ENCODE peak calls at places on chromosomes 1 and 21, in ten cellular contexts. M is psoas muscle; C is CD4-positive, CD25-positive, alpha-beta regulatory T cell; V is Caco-2; W is PC-3; G is left lung; Y is heart left ventricle; H is SJSA1; J is stomach; T is neural progenitor cell. B is an unnamed sample.

GRCh38 chr21:38343691-38344090 is 86.9 kb downstream of the KCNJ15 start:
- DNase-seq in C (no peak), J (peak; percentile 91), H (no peak), M (no peak), W (peak; percentile 95), V (no peak), T (no peak), Y (no peak), G (peak; percentile 78), B (peak; percentile 70)

GRCh38 chr1:202852163-202852904 is 36.6 kb downstream of the RABIF start:
- DNase-seq in T (peak; percentile 82), M (no peak), W (peak; percentile 70), J (peak; percentile 63), H (peak; percentile 30), Y (no peak), C (no peak), V (peak; percentile 71), G (no peak), B (peak; percentile 33)

GRCh38 chr1:157147906-157148717 is 9.9 kb upstream of the ETV3 start:
- DNase-seq in M (no peak), J (no peak), C (no peak), G (no peak), V (no peak), T (no peak), H (peak; percentile 4), W (peak; percentile 50), Y (no peak), B (no peak)

GRCh38 chr1:39144943-39145650 is 59.4 kb upstream of the MACF1 start:
- DNase-seq in W (no peak), G (no peak), V (no peak), J (no peak), C (no peak), M (no peak), H (no peak), T (no peak), Y (no peak), B (no peak)

GRCh38 chr1:39720094-39720999 is 18.3 kb upstream of the PPIE start:
- DNase-seq in V (no peak), T (peak; percentile 51), Y (no peak), H (peak; percentile 51), M (no peak), C (no peak), W (peak; percentile 83), G (no peak), J (no peak), B (no peak)

GRCh38 chr1:209747580-209748262 is 8.1 kb upstream of the TRAF3IP3 start:
- DNase-seq in C (peak; percentile 79), V (peak; percentile 96), Y (peak; percentile 96), H (peak; percentile 77), W (peak; percentile 99), T (peak; percentile 95), J (peak; percentile 96), G (peak; percentile 95), M (peak; percentile 95), B (peak; percentile 93)

GRCh38 chr1:3614755-3615742 is 3.7 kb upstream of the MEGF6 start:
- DNase-seq in Y (no peak), C (no peak), J (peak; percentile 30), G (no peak), V (no peak), H (no peak), W (peak; percentile 67), M (no peak), T (peak; percentile 70), B (peak; percentile 26)

GRCh38 chr1:230905733-230906132 is 37.4 kb upstream of the C1orf198 start:
- DNase-seq in J (no peak), H (peak; percentile 70), W (no peak), V (no peak), G (no peak), T (no peak), M (no peak), C (no peak), Y (no peak), B (peak; percentile 58)

GRCh38 chr21:29215709-29216108 is 83.0 kb upstream of the BACH1 start:
- DNase-seq in T (no peak), Y (no peak), J (no peak), V (no peak), G (no peak), M (no peak), H (no peak), W (no peak), C (no peak), B (no peak)

GRCh38 chr1:231334952-231335351 is 2.7 kb downstream of the EXOC8 start:
- DNase-seq in M (no peak), T (no peak), C (no peak), W (no peak), G (no peak), Y (no peak), J (no peak), H (no peak), V (no peak), B (no peak)

GRCh38 chr1:40974945-40975344 is 4.6 kb upstream of the CTPS1 start:
- DNase-seq in C (no peak), W (no peak), Y (no peak), H (no peak), M (no peak), J (no peak), G (no peak), V (peak; percentile 44), T (no peak), B (no peak)

GRCh38 chr1:78676347-78676982 is 26.8 kb downstream of the IFI44 start:
- DNase-seq in M (no peak), W (peak; percentile 81), T (peak; percentile 74), Y (no peak), J (peak; percentile 61), H (peak; percentile 48), C (peak; percentile 34), G (no peak), V (no peak), B (no peak)

GRCh38 chr21:40765771-40766170 is 81.2 kb downstream of the DSCAM start:
- DNase-seq in W (no peak), J (no peak), G (no peak), M (no peak), C (no peak), Y (no peak), V (no peak), T (no peak), H (no peak), B (no peak)

GRCh38 chr1:247681288-247681897 is 1.9 kb upstream of the OR13G1 start:
- DNase-seq in Y (no peak), G (no peak), J (peak; percentile 42), H (no peak), V (peak; percentile 53), M (no peak), T (peak; percentile 86), W (peak; percentile 98), C (no peak), B (peak; percentile 53)

DNA sequence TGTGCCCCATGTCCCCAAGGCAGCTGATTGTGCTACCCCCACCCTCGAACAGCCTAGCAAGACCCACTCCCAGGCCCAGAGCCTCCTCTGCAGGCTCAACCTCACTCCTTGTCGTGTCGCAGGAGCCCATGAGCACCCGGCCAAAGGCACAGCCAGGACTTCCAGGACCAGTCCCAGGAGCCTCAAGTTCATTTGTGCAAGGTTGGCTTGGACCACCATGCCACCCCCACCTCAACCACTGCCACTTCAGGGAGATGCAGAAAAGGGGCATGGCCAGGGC is 54.4 kb upstream of the KRTAP11-1 start:
- DNase-seq in W (no peak), T (no peak), C (no peak), V (no peak), M (no peak), Y (no peak), H (no peak), G (no peak), J (no peak), B (no peak)
- H3K9me3 ChIP-seq in W (no peaks in the 10 kb centered on the region), T (no peaks in the 10 kb centered on the region), C (no peaks in the 10 kb centered on the region), V (no peaks in the 10 kb centered on the region), M (no peaks in the 10 kb centered on the region), Y (no peaks in the 10 kb centered on the region), H (no peaks in the 10 kb centered on the region), G (no peaks in the 10 kb centered on the region), J (peaks cover 19% of the 10 kb centered on the region), B (no peaks in the 10 kb centered on the region)

DNA sequence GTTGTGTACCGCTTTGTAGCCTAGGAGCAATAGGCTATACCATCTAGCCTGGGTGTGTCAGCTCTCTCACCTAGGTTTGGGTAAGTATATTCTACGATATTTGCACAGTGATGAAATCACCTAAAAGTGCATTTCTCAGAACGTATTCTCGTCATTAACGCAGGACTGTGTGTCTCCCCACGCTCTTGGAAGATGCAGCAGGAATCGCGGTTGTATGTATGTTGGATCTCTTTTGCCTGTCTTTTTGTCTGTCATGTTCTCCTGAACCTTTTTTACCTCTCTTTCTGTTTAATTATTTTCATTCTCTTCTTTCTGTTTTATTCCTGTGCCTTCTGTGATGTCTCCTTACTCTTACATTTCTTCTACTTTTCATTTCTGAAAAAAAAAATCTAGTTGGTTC is 140.5 kb upstream of the COL6A1 start:
- DNase-seq in T (no peak), J (no peak), H (no peak), V (no peak), M (no peak), G (no peak), W (no peak), Y (no peak), C (no peak), B (no peak)
- H3K27me3 ChIP-seq in T (no peaks in the 10 kb centered on the region), J (no peaks in the 10 kb centered on the region), H (no peaks in the 10 kb centered on the region), V (no peaks in the 10 kb centered on the region), M (no peaks in the 10 kb centered on the region), G (no peaks in the 10 kb centered on the region), W (no peaks in the 10 kb centered on the region), Y (no peaks in the 10 kb centered on the region), C (no peaks in the 10 kb centered on the region), B (no peaks in the 10 kb centered on the region)

DNA sequence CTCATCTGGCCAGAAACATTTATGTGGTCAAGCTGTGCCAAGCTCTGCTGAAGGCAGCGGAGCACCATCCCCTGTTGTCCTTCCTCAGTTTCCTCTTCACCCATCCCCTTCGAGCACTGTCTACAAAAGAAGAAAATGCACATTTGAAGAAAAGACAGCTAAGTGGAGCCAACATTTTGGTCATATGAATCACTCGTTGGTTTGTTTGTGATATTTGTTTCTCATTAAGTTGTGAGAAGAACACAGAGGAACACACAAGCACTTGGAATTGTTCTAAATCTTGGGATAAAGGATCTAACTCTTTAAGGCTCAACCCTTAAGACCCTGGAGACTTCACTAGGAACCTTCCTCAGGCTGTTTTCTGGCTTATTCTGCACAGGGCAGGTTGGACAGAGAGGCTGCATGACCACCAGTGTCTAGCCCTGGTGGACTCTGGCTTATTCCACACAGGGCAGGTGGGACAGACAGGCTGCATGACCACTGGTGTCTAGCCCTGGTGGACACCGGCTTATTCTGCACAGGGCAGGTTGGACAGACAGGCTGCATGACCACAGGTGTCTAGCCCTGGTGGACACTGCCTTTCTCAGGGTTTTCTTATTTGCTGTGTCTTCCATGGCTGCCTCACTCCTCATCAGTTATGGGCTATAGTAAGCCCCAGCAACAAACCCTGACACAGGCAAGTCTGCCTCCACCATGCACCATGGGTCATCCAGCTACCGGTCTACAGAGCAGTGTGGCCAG is 35.3 kb upstream of the COL6A2 start:
- DNase-seq in C (no peak), Y (no peak), G (peak; percentile 13), W (no peak), T (no peak), M (peak; percentile 19), J (no peak), H (no peak), V (no peak), B (no peak)
- H3K9me3 ChIP-seq in C (no peaks in the 10 kb centered on the region), Y (peaks cover 15% of the 10 kb centered on the region), G (no peaks in the 10 kb centered on the region), W (peaks cover 16% of the 10 kb centered on the region), T (no peaks in the 10 kb centered on the region), M (no peaks in the 10 kb centered on the region), J (peaks cover 21% of the 10 kb centered on the region), H (peaks cover 14% of the 10 kb centered on the region), V (peaks cover 9% of the 10 kb centered on the region), B (peaks cover 21% of the 10 kb centered on the region)

DNA sequence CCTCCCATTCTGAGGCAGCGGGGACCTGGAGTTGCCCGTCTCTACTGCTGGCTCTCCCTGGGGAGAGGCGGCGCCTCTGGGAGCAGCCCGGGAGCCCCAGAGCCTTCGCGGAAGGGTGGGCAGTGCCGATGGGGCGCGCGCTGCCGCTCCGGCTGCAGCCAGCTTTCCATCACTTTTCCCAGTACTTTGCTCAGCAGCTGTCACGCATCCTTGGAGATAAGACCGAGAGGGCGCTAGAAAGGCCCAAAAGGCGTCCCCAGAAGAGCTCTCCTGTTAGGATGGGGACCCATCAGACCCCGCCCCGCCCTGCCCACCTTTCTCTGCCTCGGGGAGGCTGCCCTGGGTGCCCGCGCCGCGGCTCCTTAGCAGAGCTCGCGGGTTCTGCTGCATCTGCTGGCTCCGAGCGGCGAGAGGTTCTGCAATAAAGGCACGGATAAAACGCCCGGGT is 531 bp downstream of the KCNH1 start:
- DNase-seq in T (peak; percentile 63), G (no peak), W (no peak), Y (no peak), C (no peak), J (no peak), H (no peak), V (no peak), M (peak; percentile 51), B (no peak)
- H3K27me3 ChIP-seq in T (peaks cover 51% of the 10 kb centered on the region), G (peaks cover 34% of the 10 kb centered on the region), W (peaks cover 78% of the 10 kb centered on the region), Y (peaks cover 16% of the 10 kb centered on the region), C (peaks cover 49% of the 10 kb centered on the region), J (peaks cover 82% of the 10 kb centered on the region), H (peaks cover 35% of the 10 kb centered on the region), V (no peaks in the 10 kb centered on the region), M (peaks cover 7% of the 10 kb centered on the region), B (peaks cover 20% of the 10 kb centered on the region)